ENCODE peak calls at places on chromosome 21, in seven cellular contexts. One of them, this sample, is unnamed.

GRCh38 chr21:33902349-33902748 is 13.3 kb downstream of the ATP5PO start:
- DNase-seq in IMR-90: no peak
- DNase-seq in psoas muscle: peak; percentile 58
- DNase-seq in kidney epithelial cell: no peak
- DNase-seq in tibial nerve: no peak
- DNase-seq in hepatocyte: no peak
- DNase-seq in tibial artery: no peak
- DNase-seq in this sample: no peak

GRCh38 chr21:41169701-41170100 is 1.7 kb downstream of the BACE2 start:
- DNase-seq in IMR-90: no peak
- DNase-seq in psoas muscle: no peak
- DNase-seq in kidney epithelial cell: no peak
- DNase-seq in tibial nerve: no peak
- DNase-seq in hepatocyte: no peak
- DNase-seq in tibial artery: no peak
- DNase-seq in this sample: no peak

GRCh38 chr21:40136571-40136970 is 269.3 kb downstream of the PCP4 start:
- DNase-seq in IMR-90: no peak
- DNase-seq in psoas muscle: no peak
- DNase-seq in kidney epithelial cell: no peak
- DNase-seq in tibial nerve: no peak
- DNase-seq in hepatocyte: no peak
- DNase-seq in tibial artery: no peak
- DNase-seq in this sample: no peak

GRCh38 chr21:45971487-45972352 is 9.8 kb upstream of the COL6A1 start:
- DNase-seq in IMR-90: peak; percentile 87
- DNase-seq in psoas muscle: peak; percentile 89
- DNase-seq in kidney epithelial cell: no peak
- DNase-seq in tibial nerve: no peak
- DNase-seq in hepatocyte: peak; percentile 67
- DNase-seq in tibial artery: peak; percentile 77
- DNase-seq in this sample: no peak

GRCh38 chr21:18529253-18529652 is 125.7 kb upstream of the TMPRSS15 start:
- DNase-seq in IMR-90: no peak
- DNase-seq in psoas muscle: no peak
- DNase-seq in kidney epithelial cell: peak; percentile 76
- DNase-seq in tibial nerve: no peak
- DNase-seq in hepatocyte: peak; percentile 17
- DNase-seq in tibial artery: no peak
- DNase-seq in this sample: no peak

GRCh38 chr21:44709426-44710293 is 1.7 kb downstream of the TSPEAR start:
- DNase-seq in IMR-90: peak; percentile 0
- DNase-seq in psoas muscle: peak; percentile 38
- DNase-seq in kidney epithelial cell: no peak
- DNase-seq in tibial nerve: no peak
- DNase-seq in hepatocyte: no peak
- DNase-seq in tibial artery: peak; percentile 45
- DNase-seq in this sample: no peak

GRCh38 chr21:18744840-18745239 is 341.3 kb upstream of the TMPRSS15 start:
- DNase-seq in IMR-90: no peak
- DNase-seq in psoas muscle: no peak
- DNase-seq in kidney epithelial cell: no peak
- DNase-seq in tibial nerve: no peak
- DNase-seq in hepatocyte: no peak
- DNase-seq in tibial artery: no peak
- DNase-seq in this sample: no peak

GRCh38 chr21:26952274-26953066 is 14.4 kb downstream of the ADAMTS5 start:
- DNase-seq in IMR-90: peak; percentile 45
- DNase-seq in psoas muscle: no peak
- DNase-seq in kidney epithelial cell: no peak
- DNase-seq in tibial nerve: no peak
- DNase-seq in hepatocyte: no peak
- DNase-seq in tibial artery: no peak
- DNase-seq in this sample: no peak

GRCh38 chr21:18522181-18522771 is 118.7 kb upstream of the TMPRSS15 start:
- DNase-seq in IMR-90: no peak
- DNase-seq in psoas muscle: no peak
- DNase-seq in kidney epithelial cell: no peak
- DNase-seq in tibial nerve: no peak
- DNase-seq in hepatocyte: peak; percentile 31
- DNase-seq in tibial artery: no peak
- DNase-seq in this sample: no peak

GRCh38 chr21:38256599-38257302 is at the start of gene KCNJ15:
- DNase-seq in IMR-90: no peak
- DNase-seq in psoas muscle: no peak
- DNase-seq in kidney epithelial cell: no peak
- DNase-seq in tibial nerve: no peak
- DNase-seq in hepatocyte: no peak
- DNase-seq in tibial artery: no peak
- DNase-seq in this sample: no peak

GRCh38 chr21:25760061-25760460 is 25.3 kb downstream of the GABPA start:
- DNase-seq in IMR-90: no peak
- DNase-seq in psoas muscle: no peak
- DNase-seq in kidney epithelial cell: no peak
- DNase-seq in tibial nerve: no peak
- DNase-seq in hepatocyte: no peak
- DNase-seq in tibial artery: no peak
- DNase-seq in this sample: no peak

GRCh38 chr21:46294647-46295176 is 8.6 kb downstream of the YBEY start:
- DNase-seq in IMR-90: peak; percentile 68
- DNase-seq in psoas muscle: no peak
- DNase-seq in kidney epithelial cell: peak; percentile 48
- DNase-seq in tibial nerve: no peak
- DNase-seq in hepatocyte: no peak
- DNase-seq in tibial artery: no peak
- DNase-seq in this sample: peak; percentile 29

GRCh38 chr21:43966946-43967512 is 45.1 kb upstream of the TRAPPC10 start:
- DNase-seq in IMR-90: no peak
- DNase-seq in psoas muscle: no peak
- DNase-seq in kidney epithelial cell: no peak
- DNase-seq in tibial nerve: no peak
- DNase-seq in hepatocyte: no peak
- DNase-seq in tibial artery: no peak
- DNase-seq in this sample: no peak

GRCh38 chr21:43800566-43800965 is 11.2 kb downstream of the RRP1 start:
- DNase-seq in IMR-90: no peak
- DNase-seq in psoas muscle: no peak
- DNase-seq in kidney epithelial cell: no peak
- DNase-seq in tibial nerve: no peak
- DNase-seq in hepatocyte: no peak
- DNase-seq in tibial artery: no peak
- DNase-seq in this sample: no peak

GRCh38 chr21:14533555-14534400 is 12.3 kb downstream of the SAMSN1 start:
- DNase-seq in IMR-90: no peak
- DNase-seq in psoas muscle: no peak
- DNase-seq in kidney epithelial cell: peak; percentile 38
- DNase-seq in tibial nerve: no peak
- DNase-seq in hepatocyte: no peak
- DNase-seq in tibial artery: no peak
- DNase-seq in this sample: no peak

GRCh38 chr21:44415073-44416025 is 40.0 kb upstream of the LRRC3 start:
- DNase-seq in IMR-90: no peak
- DNase-seq in psoas muscle: no peak
- DNase-seq in kidney epithelial cell: no peak
- DNase-seq in tibial nerve: no peak
- DNase-seq in hepatocyte: no peak
- DNase-seq in tibial artery: peak; percentile 27
- DNase-seq in this sample: no peak

GRCh38 chr21:29219165-29219770 is 79.5 kb upstream of the BACH1 start:
- DNase-seq in IMR-90: peak; percentile 47
- DNase-seq in psoas muscle: no peak
- DNase-seq in kidney epithelial cell: no peak
- DNase-seq in tibial nerve: peak; percentile 43
- DNase-seq in hepatocyte: no peak
- DNase-seq in tibial artery: no peak
- DNase-seq in this sample: no peak

GRCh38 chr21:26227146-26227545 is 56.6 kb upstream of the APP start:
- DNase-seq in IMR-90: no peak
- DNase-seq in psoas muscle: no peak
- DNase-seq in kidney epithelial cell: no peak
- DNase-seq in tibial nerve: no peak
- DNase-seq in hepatocyte: no peak
- DNase-seq in tibial artery: no peak
- DNase-seq in this sample: no peak

GRCh38 chr21:15138475-15138874 is 73.7 kb upstream of the NRIP1 start:
- DNase-seq in IMR-90: no peak
- DNase-seq in psoas muscle: peak; percentile 61
- DNase-seq in kidney epithelial cell: no peak
- DNase-seq in tibial nerve: no peak
- DNase-seq in hepatocyte: no peak
- DNase-seq in tibial artery: no peak
- DNase-seq in this sample: no peak

GRCh38 chr21:46190491-46191131 is 6.4 kb upstream of the SPATC1L start:
- DNase-seq in IMR-90: no peak
- DNase-seq in psoas muscle: no peak
- DNase-seq in kidney epithelial cell: no peak
- DNase-seq in tibial nerve: no peak
- DNase-seq in hepatocyte: peak; percentile 3
- DNase-seq in tibial artery: no peak
- DNase-seq in this sample: no peak

DNA sequence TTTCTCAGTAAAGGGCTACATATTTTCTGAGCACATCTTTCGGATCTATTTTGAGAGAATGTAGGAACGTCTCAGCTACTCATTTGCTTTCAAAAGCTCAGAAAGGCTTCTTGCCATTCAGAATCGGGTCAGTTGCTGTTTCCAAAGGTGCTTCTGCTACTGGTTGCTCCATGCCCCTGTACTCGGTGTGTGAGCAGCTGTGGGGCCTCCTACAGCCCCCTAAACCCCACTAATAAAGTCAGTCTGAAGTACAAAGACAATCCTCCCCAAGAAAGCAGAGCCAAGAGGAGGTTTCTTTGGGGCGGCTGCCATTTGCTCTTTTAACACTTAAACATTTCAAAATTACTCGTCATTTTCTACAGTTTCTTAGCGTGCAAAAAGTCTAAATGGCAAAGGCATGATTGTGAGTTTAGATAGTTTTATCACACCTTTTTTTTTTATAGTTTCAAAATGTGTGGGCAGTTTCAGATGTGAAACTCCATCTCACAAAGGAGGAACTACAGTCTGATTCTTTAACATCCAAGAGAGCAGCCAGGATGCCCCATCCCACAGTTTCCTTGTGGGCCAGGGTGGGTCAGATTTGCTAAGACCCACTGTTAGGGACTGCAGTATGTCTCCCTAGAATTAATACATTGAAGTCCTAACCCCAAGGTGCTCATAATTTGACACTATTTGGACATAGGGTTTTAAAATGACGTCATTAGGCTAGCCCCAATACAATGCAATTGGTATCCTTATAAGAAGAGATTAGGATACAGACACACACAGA is 4.1 kb downstream of the RUNX1 start:
- DNase-seq in IMR-90: no peak
- DNase-seq in psoas muscle: no peak
- DNase-seq in kidney epithelial cell: no peak
- DNase-seq in tibial nerve: no peak
- DNase-seq in hepatocyte: no peak
- DNase-seq in tibial artery: no peak
- DNase-seq in this sample: no peak
- H3K4me3 ChIP-seq in IMR-90: no peak overlapping the region
- H3K4me3 ChIP-seq in psoas muscle: peak overlapping the region; percentile 80
- H3K4me3 ChIP-seq in kidney epithelial cell: no peak overlapping the region
- H3K4me3 ChIP-seq in tibial nerve: no peak overlapping the region
- H3K4me3 ChIP-seq in hepatocyte: no peak overlapping the region
- H3K4me3 ChIP-seq in tibial artery: no peak overlapping the region
- H3K4me3 ChIP-seq in this sample: no peak overlapping the region

GRCh38 chr21:22657786-22658185 is 1659.6 kb downstream of the NCAM2 start:
- DNase-seq in IMR-90: no peak
- DNase-seq in psoas muscle: no peak
- DNase-seq in kidney epithelial cell: no peak
- DNase-seq in tibial nerve: no peak
- DNase-seq in hepatocyte: no peak
- DNase-seq in tibial artery: no peak
- DNase-seq in this sample: no peak
- TF ChIP-seq CTCF in IMR-90: no peak
- TF ChIP-seq CTCF in psoas muscle: no peak
- TF ChIP-seq CTCF in kidney epithelial cell: no peak
- TF ChIP-seq CTCF in tibial nerve: no peak
- TF ChIP-seq CTCF in hepatocyte: no peak
- TF ChIP-seq CTCF in tibial artery: no peak
- TF ChIP-seq CTCF in this sample: no peak

DNA sequence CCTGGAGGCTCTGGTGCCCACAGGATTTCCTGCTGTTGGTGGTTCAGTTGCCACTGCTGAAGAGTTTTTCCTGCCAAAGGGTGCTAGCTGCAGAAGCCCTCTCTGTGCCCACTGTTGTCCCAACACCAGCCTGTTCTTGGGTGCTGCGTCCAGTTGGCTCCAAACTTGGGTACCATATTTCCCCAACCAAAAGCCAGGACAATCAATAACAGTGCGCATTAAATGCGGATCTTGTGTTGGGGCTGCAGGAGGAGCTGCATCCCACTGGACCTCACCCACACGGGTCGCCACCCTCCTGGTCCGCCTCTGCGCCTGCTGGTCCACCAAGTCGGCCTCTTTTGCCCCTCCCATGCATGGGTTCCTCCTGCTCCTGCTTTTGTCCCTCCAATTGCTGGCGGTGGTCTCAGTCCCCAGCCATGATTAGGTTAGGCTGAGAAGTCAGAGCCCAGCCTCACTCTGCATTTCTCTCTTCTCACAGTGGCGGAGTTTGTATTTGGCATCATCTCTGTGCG is 9.8 kb downstream of the ABCG1 start:
- DNase-seq in IMR-90: no peak
- DNase-seq in psoas muscle: no peak
- DNase-seq in kidney epithelial cell: no peak
- DNase-seq in tibial nerve: no peak
- DNase-seq in hepatocyte: no peak
- DNase-seq in tibial artery: no peak
- DNase-seq in this sample: no peak
- H3K4me3 ChIP-seq in IMR-90: no peak overlapping the region
- H3K4me3 ChIP-seq in psoas muscle: no peak overlapping the region
- H3K4me3 ChIP-seq in kidney epithelial cell: no peak overlapping the region
- H3K4me3 ChIP-seq in tibial nerve: no peak overlapping the region
- H3K4me3 ChIP-seq in hepatocyte: no peak overlapping the region
- H3K4me3 ChIP-seq in tibial artery: no peak overlapping the region
- H3K4me3 ChIP-seq in this sample: no peak overlapping the region

DNA sequence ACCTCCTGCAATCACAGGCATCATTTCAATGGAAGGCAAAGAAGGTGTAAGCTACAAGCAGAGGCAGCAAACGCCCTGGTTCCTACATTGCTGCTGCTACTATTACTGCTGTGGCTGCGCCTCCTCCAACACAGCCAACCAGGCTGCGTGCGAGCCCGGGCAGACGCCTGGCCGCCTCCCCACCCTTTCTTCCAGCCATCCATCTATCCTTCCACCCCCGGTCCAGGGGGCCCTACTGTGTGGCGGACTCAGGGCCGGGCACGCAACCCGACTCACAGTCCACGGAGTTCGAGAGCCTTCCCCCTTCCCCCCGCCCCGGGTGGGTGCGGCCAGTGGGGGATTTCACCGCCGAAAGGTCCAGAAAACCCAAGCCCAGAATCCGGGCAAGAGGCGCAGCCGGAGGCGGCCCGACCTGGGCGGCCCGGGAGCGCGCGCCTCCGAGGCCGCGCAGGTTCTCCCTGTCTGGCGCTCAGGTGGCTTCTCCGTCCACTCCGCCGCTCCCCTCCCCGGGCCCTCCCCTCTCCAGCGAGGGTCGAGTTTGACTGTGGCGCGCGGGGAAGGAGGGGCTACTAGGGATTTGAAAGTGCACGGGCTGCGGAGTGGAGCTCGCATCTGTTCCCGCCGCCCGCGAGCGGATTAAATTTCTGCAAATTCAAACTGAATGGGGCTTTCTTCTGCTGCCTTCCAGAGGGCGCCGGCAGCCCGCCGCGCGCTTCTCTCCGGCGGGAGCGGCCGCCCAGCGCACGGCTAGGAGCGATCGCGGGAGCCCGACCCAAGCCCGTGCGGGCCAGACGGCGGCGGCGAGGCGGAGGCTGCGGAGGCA is at the start of gene HUNK:
- DNase-seq in IMR-90: peak; percentile 54
- DNase-seq in psoas muscle: peak; percentile 58
- DNase-seq in kidney epithelial cell: no peak
- DNase-seq in tibial nerve: no peak
- DNase-seq in hepatocyte: peak; percentile 76
- DNase-seq in tibial artery: no peak
- DNase-seq in this sample: no peak
- TF ChIP-seq CTCF in IMR-90: peak; percentile 43
- TF ChIP-seq CTCF in psoas muscle: no peak
- TF ChIP-seq CTCF in kidney epithelial cell: no peak
- TF ChIP-seq CTCF in tibial nerve: no peak
- TF ChIP-seq CTCF in hepatocyte: no peak
- TF ChIP-seq CTCF in tibial artery: no peak
- TF ChIP-seq CTCF in this sample: no peak